ENCODE peak calls at places on chromosomes 4 and X, in six cellular contexts. One of them, this sample, is unnamed. For H3K9me3, the result is how much of the 10 kb centered on the place peaks cover.

GRCh38 chr4:145217339-145217738 is 37.0 kb upstream of the OTUD4 start:
- DNase-seq in upper lobe of left lung: no peak
- DNase-seq in CD8-positive, alpha-beta memory T cell: no peak
- DNase-seq in HCT116: no peak
- DNase-seq in mucosa of descending colon: no peak
- DNase-seq in transverse colon: no peak
- DNase-seq in this sample: no peak

GRCh38 chr4:6696611-6697010 is 2.9 kb downstream of the S100P start:
- DNase-seq in upper lobe of left lung: no peak
- DNase-seq in CD8-positive, alpha-beta memory T cell: no peak
- DNase-seq in HCT116: no peak
- DNase-seq in mucosa of descending colon: no peak
- DNase-seq in transverse colon: no peak
- DNase-seq in this sample: no peak

GRCh38 chr4:82715731-82716617 is 82.6 kb downstream of the SCD5 start:
- DNase-seq in upper lobe of left lung: no peak
- DNase-seq in CD8-positive, alpha-beta memory T cell: no peak
- DNase-seq in HCT116: no peak
- DNase-seq in mucosa of descending colon: no peak
- DNase-seq in transverse colon: no peak
- DNase-seq in this sample: no peak

GRCh38 chrX:86137071-86137470 is 11.2 kb upstream of the DACH2 start:
- DNase-seq in upper lobe of left lung: no peak
- DNase-seq in CD8-positive, alpha-beta memory T cell: no peak
- DNase-seq in HCT116: no peak
- DNase-seq in mucosa of descending colon: no peak
- DNase-seq in transverse colon: no peak
- DNase-seq in this sample: no peak

GRCh38 chrX:40207626-40208025 is 109.9 kb upstream of the BCOR start:
- DNase-seq in upper lobe of left lung: no peak
- DNase-seq in CD8-positive, alpha-beta memory T cell: no peak
- DNase-seq in HCT116: no peak
- DNase-seq in mucosa of descending colon: no peak
- DNase-seq in transverse colon: no peak
- DNase-seq in this sample: no peak

GRCh38 chrX:6917666-6918065 is 229.8 kb upstream of the STS start:
- DNase-seq in upper lobe of left lung: no peak
- DNase-seq in CD8-positive, alpha-beta memory T cell: no peak
- DNase-seq in HCT116: no peak
- DNase-seq in mucosa of descending colon: no peak
- DNase-seq in transverse colon: no peak
- DNase-seq in this sample: no peak

GRCh38 chrX:97616883-97617510 is 733.3 kb downstream of the RPA4 start:
- DNase-seq in upper lobe of left lung: no peak
- DNase-seq in CD8-positive, alpha-beta memory T cell: no peak
- DNase-seq in HCT116: peak
- DNase-seq in mucosa of descending colon: no peak
- DNase-seq in transverse colon: no peak
- DNase-seq in this sample: no peak

GRCh38 chr4:112214397-112215264 is 17.0 kb upstream of the AP1AR start:
- DNase-seq in upper lobe of left lung: no peak
- DNase-seq in CD8-positive, alpha-beta memory T cell: no peak
- DNase-seq in HCT116: peak
- DNase-seq in mucosa of descending colon: peak
- DNase-seq in transverse colon: no peak
- DNase-seq in this sample: no peak

GRCh38 chr4:142265536-142265935 is 580.6 kb downstream of the INPP4B start:
- DNase-seq in upper lobe of left lung: no peak
- DNase-seq in CD8-positive, alpha-beta memory T cell: no peak
- DNase-seq in HCT116: peak
- DNase-seq in mucosa of descending colon: no peak
- DNase-seq in transverse colon: no peak
- DNase-seq in this sample: no peak

GRCh38 chr4:38533024-38533556 is 130.9 kb upstream of the KLF3 start:
- DNase-seq in upper lobe of left lung: no peak
- DNase-seq in CD8-positive, alpha-beta memory T cell: no peak
- DNase-seq in HCT116: no peak
- DNase-seq in mucosa of descending colon: no peak
- DNase-seq in transverse colon: no peak
- DNase-seq in this sample: no peak

GRCh38 chr4:98343640-98344039 is 82.5 kb downstream of the RAP1GDS1 start:
- DNase-seq in upper lobe of left lung: no peak
- DNase-seq in CD8-positive, alpha-beta memory T cell: no peak
- DNase-seq in HCT116: no peak
- DNase-seq in mucosa of descending colon: no peak
- DNase-seq in transverse colon: no peak
- DNase-seq in this sample: no peak

GRCh38 chr4:38313999-38314561 is 349.9 kb upstream of the KLF3 start:
- DNase-seq in upper lobe of left lung: no peak
- DNase-seq in CD8-positive, alpha-beta memory T cell: no peak
- DNase-seq in HCT116: no peak
- DNase-seq in mucosa of descending colon: peak
- DNase-seq in transverse colon: peak
- DNase-seq in this sample: no peak

GRCh38 chr4:90181644-90182043 is 54.5 kb downstream of the CCSER1 start:
- DNase-seq in upper lobe of left lung: no peak
- DNase-seq in CD8-positive, alpha-beta memory T cell: no peak
- DNase-seq in HCT116: no peak
- DNase-seq in mucosa of descending colon: peak
- DNase-seq in transverse colon: no peak
- DNase-seq in this sample: no peak

GRCh38 chrX:138485767-138486166 is 225.8 kb downstream of the FGF13 start:
- DNase-seq in upper lobe of left lung: no peak
- DNase-seq in CD8-positive, alpha-beta memory T cell: no peak
- DNase-seq in HCT116: no peak
- DNase-seq in mucosa of descending colon: no peak
- DNase-seq in transverse colon: no peak
- DNase-seq in this sample: no peak

GRCh38 chrX:154466036-154466435 is 8.0 kb downstream of the PLXNA3 start:
- DNase-seq in upper lobe of left lung: no peak
- DNase-seq in CD8-positive, alpha-beta memory T cell: no peak
- DNase-seq in HCT116: no peak
- DNase-seq in mucosa of descending colon: no peak
- DNase-seq in transverse colon: no peak
- DNase-seq in this sample: no peak

GRCh38 chrX:96407043-96407442 is 277.6 kb upstream of the DIAPH2 start:
- DNase-seq in upper lobe of left lung: peak
- DNase-seq in CD8-positive, alpha-beta memory T cell: no peak
- DNase-seq in HCT116: no peak
- DNase-seq in mucosa of descending colon: peak
- DNase-seq in transverse colon: peak
- DNase-seq in this sample: no peak

GRCh38 chr4:76809594-76810305 is 88.2 kb downstream of the SOWAHB start:
- DNase-seq in upper lobe of left lung: peak
- DNase-seq in CD8-positive, alpha-beta memory T cell: no peak
- DNase-seq in HCT116: no peak
- DNase-seq in mucosa of descending colon: no peak
- DNase-seq in transverse colon: no peak
- DNase-seq in this sample: no peak

GRCh38 chrX:37302569-37302968 is 46.6 kb upstream of the PRRG1 start:
- DNase-seq in upper lobe of left lung: no peak
- DNase-seq in CD8-positive, alpha-beta memory T cell: no peak
- DNase-seq in HCT116: peak
- DNase-seq in mucosa of descending colon: peak
- DNase-seq in transverse colon: peak
- DNase-seq in this sample: no peak

GRCh38 chr4:108385076-108385475 is 216.3 kb upstream of the LEF1 start:
- DNase-seq in upper lobe of left lung: no peak
- DNase-seq in CD8-positive, alpha-beta memory T cell: no peak
- DNase-seq in HCT116: no peak
- DNase-seq in mucosa of descending colon: no peak
- DNase-seq in transverse colon: no peak
- DNase-seq in this sample: no peak

GRCh38 chrX:12360389-12360788 is 222.1 kb downstream of the FRMPD4 start:
- DNase-seq in upper lobe of left lung: no peak
- DNase-seq in CD8-positive, alpha-beta memory T cell: no peak
- DNase-seq in HCT116: no peak
- DNase-seq in mucosa of descending colon: no peak
- DNase-seq in transverse colon: no peak
- DNase-seq in this sample: no peak

GRCh38 chr4:22434895-22435294 is 81.0 kb downstream of the ADGRA3 start:
- DNase-seq in upper lobe of left lung: no peak
- DNase-seq in CD8-positive, alpha-beta memory T cell: no peak
- DNase-seq in HCT116: peak
- DNase-seq in mucosa of descending colon: peak
- DNase-seq in transverse colon: peak
- DNase-seq in this sample: no peak

GRCh38 chrX:153057281-153057680 is 1.0 kb downstream of the PNMA3 start:
- DNase-seq in upper lobe of left lung: no peak
- DNase-seq in CD8-positive, alpha-beta memory T cell: no peak
- DNase-seq in HCT116: no peak
- DNase-seq in mucosa of descending colon: no peak
- DNase-seq in transverse colon: no peak
- DNase-seq in this sample: no peak

GRCh38 chr4:155522201-155522600 is 144.4 kb upstream of the GUCY1A1 start:
- DNase-seq in upper lobe of left lung: no peak
- DNase-seq in CD8-positive, alpha-beta memory T cell: no peak
- DNase-seq in HCT116: no peak
- DNase-seq in mucosa of descending colon: no peak
- DNase-seq in transverse colon: no peak
- DNase-seq in this sample: no peak

GRCh38 chrX:102930990-102931756 is 5.9 kb upstream of the RAB40AL start:
- DNase-seq in upper lobe of left lung: no peak
- DNase-seq in CD8-positive, alpha-beta memory T cell: no peak
- DNase-seq in HCT116: no peak
- DNase-seq in mucosa of descending colon: no peak
- DNase-seq in transverse colon: no peak
- DNase-seq in this sample: no peak

GRCh38 chrX:119062750-119063374 is 9.9 kb upstream of the CT47C1 start:
- DNase-seq in upper lobe of left lung: no peak
- DNase-seq in CD8-positive, alpha-beta memory T cell: no peak
- DNase-seq in HCT116: no peak
- DNase-seq in mucosa of descending colon: no peak
- DNase-seq in transverse colon: no peak
- DNase-seq in this sample: no peak

GRCh38 chrX:72358313-72358712 is 52.6 kb upstream of the CITED1 start:
- DNase-seq in upper lobe of left lung: no peak
- DNase-seq in CD8-positive, alpha-beta memory T cell: no peak
- DNase-seq in HCT116: no peak
- DNase-seq in mucosa of descending colon: no peak
- DNase-seq in transverse colon: no peak
- DNase-seq in this sample: no peak

DNA sequence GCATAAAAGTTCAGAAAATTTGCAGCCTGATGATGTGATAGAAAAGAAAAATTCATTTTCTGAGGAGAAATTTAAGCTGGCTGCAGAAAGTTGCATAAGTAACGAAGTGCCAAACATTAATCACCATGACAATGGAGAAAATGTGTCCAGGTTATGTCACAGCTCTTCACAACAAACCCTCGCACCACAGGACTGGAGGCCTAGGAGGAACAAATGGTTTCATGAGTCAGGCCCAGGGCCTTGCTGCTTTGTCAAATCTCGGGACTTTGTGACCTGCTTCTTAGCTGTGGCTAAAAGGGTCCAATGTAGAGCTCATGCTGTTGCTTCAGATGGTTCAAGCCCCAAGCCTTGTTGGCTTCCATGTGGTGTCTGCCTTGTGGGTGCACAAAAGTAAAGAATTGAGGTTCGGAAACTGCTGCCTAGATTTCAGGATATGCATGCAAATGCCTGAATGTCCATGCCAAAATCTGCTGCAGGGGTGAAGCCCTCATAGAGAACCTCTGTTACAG is 527.4 kb downstream of the SH3BGRL start:
- DNase-seq in upper lobe of left lung: no peak
- DNase-seq in CD8-positive, alpha-beta memory T cell: no peak
- DNase-seq in HCT116: no peak
- DNase-seq in mucosa of descending colon: no peak
- DNase-seq in transverse colon: no peak
- DNase-seq in this sample: no peak
- H3K9me3 ChIP-seq in upper lobe of left lung: under half
- H3K9me3 ChIP-seq in CD8-positive, alpha-beta memory T cell: under half
- H3K9me3 ChIP-seq in HCT116: under half
- H3K9me3 ChIP-seq in mucosa of descending colon: under half
- H3K9me3 ChIP-seq in transverse colon: under half
- H3K9me3 ChIP-seq in this sample: under half

DNA sequence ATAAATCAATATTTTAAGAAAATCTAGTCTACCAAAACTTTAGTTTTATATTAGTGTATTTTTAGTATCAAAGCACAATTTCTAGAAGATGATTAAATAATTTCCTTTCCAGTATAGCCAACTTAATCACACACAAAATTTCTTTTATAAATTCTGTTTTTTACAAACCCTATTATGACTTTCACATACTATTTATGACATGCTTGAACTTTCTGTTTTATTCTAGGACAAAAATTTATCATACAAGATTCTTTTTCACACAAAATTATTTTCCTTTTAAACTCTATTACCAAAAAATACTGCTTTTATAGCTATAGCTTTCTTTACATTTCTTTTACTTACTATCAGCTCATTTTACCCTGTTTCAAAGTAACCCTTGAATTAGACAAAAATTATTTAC is 149.5 kb downstream of the OR13H1 start:
- DNase-seq in upper lobe of left lung: no peak
- DNase-seq in CD8-positive, alpha-beta memory T cell: no peak
- DNase-seq in HCT116: no peak
- DNase-seq in mucosa of descending colon: no peak
- DNase-seq in transverse colon: no peak
- DNase-seq in this sample: no peak
- H3K9me3 ChIP-seq in upper lobe of left lung: under half
- H3K9me3 ChIP-seq in CD8-positive, alpha-beta memory T cell: under half
- H3K9me3 ChIP-seq in HCT116: under half
- H3K9me3 ChIP-seq in mucosa of descending colon: under half
- H3K9me3 ChIP-seq in transverse colon: under half
- H3K9me3 ChIP-seq in this sample: under half

DNA sequence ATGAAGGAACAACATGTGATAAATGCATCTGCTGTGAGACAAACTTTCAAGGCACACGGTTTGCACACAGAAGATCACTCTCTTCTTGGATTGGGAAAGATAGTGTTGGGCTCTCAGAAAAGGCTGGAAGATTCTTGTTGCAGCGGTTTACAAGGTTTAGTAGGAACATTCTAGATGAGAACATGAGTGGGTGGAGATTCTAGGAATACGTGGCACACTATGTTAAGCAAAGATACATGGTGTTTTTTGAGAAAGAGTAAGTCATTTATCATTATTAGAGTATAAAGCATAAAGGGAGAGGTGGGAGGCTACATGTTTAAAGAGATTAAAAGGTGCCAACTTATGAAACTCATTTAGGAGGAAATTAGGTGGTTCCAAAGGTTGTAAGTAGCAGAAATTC is 348.8 kb upstream of the HS3ST1 start:
- DNase-seq in upper lobe of left lung: no peak
- DNase-seq in CD8-positive, alpha-beta memory T cell: no peak
- DNase-seq in HCT116: no peak
- DNase-seq in mucosa of descending colon: no peak
- DNase-seq in transverse colon: no peak
- DNase-seq in this sample: no peak
- H3K9me3 ChIP-seq in upper lobe of left lung: under half
- H3K9me3 ChIP-seq in CD8-positive, alpha-beta memory T cell: under half
- H3K9me3 ChIP-seq in HCT116: under half
- H3K9me3 ChIP-seq in mucosa of descending colon: under half
- H3K9me3 ChIP-seq in transverse colon: under half
- H3K9me3 ChIP-seq in this sample: under half

DNA sequence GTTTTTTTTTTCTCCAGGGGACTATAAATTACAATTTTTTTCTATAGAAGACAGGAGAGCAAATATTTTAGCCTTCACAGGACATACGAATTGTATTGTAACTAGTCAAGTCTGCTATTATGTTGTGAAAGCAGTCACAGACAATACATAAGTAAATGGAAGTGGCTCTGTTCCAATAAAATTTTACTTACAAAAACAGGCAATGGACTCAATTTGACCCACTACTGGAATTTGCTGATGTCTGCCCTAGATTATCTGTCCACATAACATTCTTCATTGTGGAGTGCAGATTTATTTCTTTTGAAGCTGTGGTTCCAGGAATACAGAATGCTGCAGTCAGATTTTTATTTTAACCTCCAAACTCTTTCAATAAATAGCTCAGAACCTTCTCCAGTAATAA is 330.3 kb downstream of the PPP4R3C start:
- DNase-seq in upper lobe of left lung: no peak
- DNase-seq in CD8-positive, alpha-beta memory T cell: no peak
- DNase-seq in HCT116: no peak
- DNase-seq in mucosa of descending colon: no peak
- DNase-seq in transverse colon: no peak
- DNase-seq in this sample: no peak
- H3K9me3 ChIP-seq in upper lobe of left lung: under half
- H3K9me3 ChIP-seq in CD8-positive, alpha-beta memory T cell: under half
- H3K9me3 ChIP-seq in HCT116: under half
- H3K9me3 ChIP-seq in mucosa of descending colon: under half
- H3K9me3 ChIP-seq in transverse colon: under half
- H3K9me3 ChIP-seq in this sample: under half

This sample was measured in T-helper 17 cell.